ENCODE peak calls at places on chromosome 12, in four cellular contexts. O is HCT116, M is mucosa of descending colon, X is Panc1. K is an unnamed sample. For H3K36me3, the result is how much of the 10 kb centered on the place peaks cover.

GRCh38 chr12:98725481-98726247 is 80.6 kb downstream of the APAF1 start:
- DNase-seq in O (peak), M (no peak), X (no peak), K (no peak)

GRCh38 chr12:129212221-129212630 is 358.9 kb downstream of the GLT1D1 start:
- DNase-seq in O (no peak), M (no peak), X (no peak), K (no peak)

GRCh38 chr12:92129609-92130008 is 16.0 kb downstream of the BTG1 start:
- DNase-seq in O (no peak), M (no peak), X (no peak), K (no peak)

GRCh38 chr12:131114942-131115584 is 161.4 kb downstream of the ADGRD1 start:
- DNase-seq in O (no peak), M (peak), X (no peak), K (no peak)

GRCh38 chr12:121420109-121420508 is 20.2 kb downstream of the RNF34 start:
- DNase-seq in O (no peak), M (no peak), X (no peak), K (no peak)

GRCh38 chr12:125183187-125184067 is 118.2 kb downstream of the AACS start:
- DNase-seq in O (peak), M (peak), X (peak), K (peak)

GRCh38 chr12:78099806-78100205 is 269.1 kb downstream of the NAV3 start:
- DNase-seq in O (no peak), M (no peak), X (no peak), K (no peak)

GRCh38 chr12:42607584-42607984 is 18.0 kb upstream of the PRICKLE1 start:
- DNase-seq in O (no peak), M (no peak), X (no peak), K (no peak)

GRCh38 chr12:95789126-95790024 is 1.2 kb downstream of the NTN4 start:
- DNase-seq in O (no peak), M (peak), X (no peak), K (no peak)

GRCh38 chr12:11739980-11740379 is 90.5 kb downstream of the ETV6 start:
- DNase-seq in O (no peak), M (no peak), X (no peak), K (no peak)

GRCh38 chr12:131990066-131990979 is 40.6 kb downstream of the EP400 start:
- DNase-seq in O (no peak), M (no peak), X (no peak), K (no peak)

GRCh38 chr12:123471374-123472068 is 13.6 kb downstream of the SNRNP35 start:
- DNase-seq in O (no peak), M (no peak), X (no peak), K (no peak)

DNA sequence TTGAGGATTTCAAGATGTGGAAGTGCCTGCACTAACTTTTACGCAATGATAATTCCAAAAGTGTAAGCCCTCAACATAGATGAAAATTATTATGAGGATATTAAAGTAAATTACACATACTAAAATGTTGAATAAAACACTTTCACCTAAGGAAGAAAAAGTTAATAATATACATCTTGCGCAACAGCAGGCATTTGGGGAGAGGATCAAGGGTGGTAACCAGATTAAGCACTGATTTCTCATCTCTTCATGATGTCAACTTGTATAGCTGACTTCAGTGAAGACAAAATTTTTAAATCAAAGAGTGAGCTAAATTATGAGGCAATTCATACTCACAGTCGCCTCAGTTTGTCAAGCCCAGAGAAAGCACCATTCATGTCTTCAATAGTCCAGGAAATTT is 33.8 kb downstream of the LRIG3 start:
- DNase-seq in O (no peak), M (no peak), X (no peak), K (no peak)
- H3K36me3 ChIP-seq in O (under half), M (under half), X (under half), K (under half)

DNA sequence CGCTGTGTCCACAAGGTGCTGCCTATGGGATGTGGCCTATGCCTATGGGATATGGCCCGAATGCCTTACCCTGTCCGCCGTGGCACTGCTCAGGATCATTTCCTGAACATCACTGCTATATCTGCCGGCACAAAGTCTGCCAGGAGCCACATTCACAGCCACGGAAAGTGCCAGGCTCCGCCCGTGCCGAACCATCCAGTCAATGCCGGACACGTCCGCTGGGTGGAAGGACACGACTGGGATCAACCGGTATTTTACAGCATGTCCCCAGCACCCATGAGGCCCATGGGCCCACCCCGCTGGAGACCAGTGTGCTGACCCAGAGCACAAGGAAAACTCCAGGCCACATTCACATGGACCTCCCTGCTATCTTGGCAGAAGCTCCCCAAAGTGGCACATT is 14.6 kb upstream of the RAB35 start:
- DNase-seq in O (no peak), M (no peak), X (no peak), K (no peak)
- H3K36me3 ChIP-seq in O (half or more), M (under half), X (half or more), K (under half)

DNA sequence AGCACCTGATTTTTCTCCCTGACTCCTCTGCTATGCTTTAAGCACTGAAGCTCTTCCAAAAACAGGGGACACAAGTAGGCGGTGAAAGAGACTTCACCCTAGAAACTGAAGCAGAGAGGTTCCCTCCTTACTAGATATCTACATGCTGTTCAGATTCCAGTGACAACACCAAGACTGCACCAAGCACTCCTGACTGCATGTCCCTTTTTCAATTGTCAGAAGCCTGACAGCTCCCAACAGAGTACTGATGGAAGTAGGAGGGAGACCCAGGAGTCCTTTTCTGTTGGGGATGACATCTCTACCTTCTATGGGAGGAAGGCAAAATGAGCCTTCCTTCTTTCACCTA is 10.4 kb downstream of the DCTN2 start:
- DNase-seq in O (no peak), M (no peak), X (no peak), K (no peak)
- H3K36me3 ChIP-seq in O (under half), M (under half), X (under half), K (half or more)

DNA sequence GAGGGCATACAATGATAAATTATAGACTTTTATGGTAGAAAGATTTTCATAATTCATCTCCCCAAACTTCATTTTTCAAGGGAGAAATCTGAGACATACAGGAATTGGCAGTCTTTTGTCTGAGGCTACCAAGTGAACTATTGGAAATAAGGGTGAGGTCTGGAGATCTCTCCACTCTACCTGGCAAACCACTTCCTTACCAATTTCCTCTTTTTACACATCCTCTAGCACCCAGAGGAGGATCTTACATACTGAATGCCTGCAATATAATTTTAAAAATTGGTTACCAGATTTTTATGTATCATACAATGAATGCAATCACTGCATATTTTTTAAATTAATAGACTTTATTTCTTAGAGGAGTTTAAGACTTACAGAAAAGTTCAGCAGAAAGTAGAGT is 6.6 kb downstream of the PDE6H start:
- DNase-seq in O (no peak), M (no peak), X (no peak), K (no peak)
- H3K36me3 ChIP-seq in O (under half), M (under half), X (under half), K (under half)

K was measured in left lung.